ENCODE peak calls at places on chromosomes 5 and 9, in six cellular contexts. U, V, A, T, F and S are unnamed samples.

GRCh38 chr5:175743676-175744210 is 85.9 kb downstream of the HRH2 start:
- DNase-seq in F (no peak), V (no peak), U (peak), A (no peak), T (peak), S (no peak)

GRCh38 chr5:40429258-40430111 is 250.2 kb upstream of the PTGER4 start:
- DNase-seq in V (no peak), T (no peak), U (no peak), A (no peak), F (no peak), S (no peak)

GRCh38 chr9:131270171-131271015 is 5.9 kb downstream of the FAM78A start:
- DNase-seq in T (no peak), A (peak), F (no peak), U (no peak), V (no peak), S (no peak)

GRCh38 chr5:137075163-137075970 is 423.8 kb downstream of the SPOCK1 start:
- DNase-seq in A (peak), V (no peak), T (peak), U (peak), F (peak), S (peak)

GRCh38 chr5:171989276-171989675 is 17.2 kb downstream of the FBXW11 start:
- DNase-seq in F (no peak), T (no peak), A (no peak), U (no peak), V (peak), S (no peak)

GRCh38 chr5:96517294-96517693 is 84.2 kb upstream of the PCSK1 start:
- DNase-seq in T (no peak), A (no peak), F (no peak), V (no peak), U (no peak), S (no peak)

GRCh38 chr5:37839441-37840035 is 303 bp downstream of the GDNF start:
- DNase-seq in U (peak), T (peak), V (no peak), F (peak), A (no peak), S (peak)

GRCh38 chr5:150671509-150672236 is 10.6 kb downstream of the MYOZ3 start:
- DNase-seq in T (peak), U (peak), A (no peak), V (no peak), F (no peak), S (no peak)

GRCh38 chr5:159855476-159856157 is 60.7 kb upstream of the ADRA1B start:
- DNase-seq in A (no peak), V (no peak), F (no peak), U (no peak), T (no peak), S (no peak)

GRCh38 chr5:102946971-102947370 is 173.0 kb downstream of the GIN1 start:
- DNase-seq in T (no peak), U (no peak), F (no peak), V (no peak), A (no peak), S (no peak)

GRCh38 chr9:4237748-4238511 is 61.9 kb downstream of the GLIS3 start:
- DNase-seq in T (peak), A (no peak), V (no peak), F (no peak), U (peak), S (no peak)

GRCh38 chr5:56545016-56545415 is 270.3 kb upstream of the MAP3K1 start:
- DNase-seq in V (no peak), U (no peak), A (no peak), T (no peak), F (peak), S (no peak)

GRCh38 chr5:174589011-174589410 is 135.4 kb upstream of the MSX2 start:
- DNase-seq in U (no peak), T (no peak), A (no peak), F (no peak), V (no peak), S (no peak)

GRCh38 chr5:178640331-178641045 is 13.6 kb upstream of the CLK4 start:
- DNase-seq in U (no peak), T (no peak), A (no peak), F (no peak), V (no peak), S (no peak)

GRCh38 chr5:122375801-122376200 is 63.8 kb downstream of the SNCAIP start:
- DNase-seq in T (no peak), V (no peak), A (no peak), U (no peak), F (no peak), S (no peak)

GRCh38 chr5:148666353-148666752 is 12.0 kb upstream of the HTR4 start:
- DNase-seq in T (no peak), V (no peak), U (peak), A (no peak), F (no peak), S (no peak)

GRCh38 chr5:68303754-68304420 is 88.3 kb downstream of the PIK3R1 start:
- DNase-seq in A (no peak), U (no peak), F (no peak), T (no peak), V (no peak), S (no peak)

GRCh38 chr9:86043999-86044398 is 55.4 kb downstream of the GOLM1 start:
- DNase-seq in U (no peak), T (no peak), A (no peak), F (peak), V (no peak), S (no peak)

GRCh38 chr9:36597412-36598178 is 24.9 kb downstream of the MELK start:
- DNase-seq in A (peak), U (peak), T (no peak), V (no peak), F (peak), S (no peak)

GRCh38 chr9:112119225-112120045 is 55.7 kb downstream of the SUSD1 start:
- DNase-seq in U (no peak), V (no peak), F (peak), A (no peak), T (no peak), S (no peak)

GRCh38 chr5:16051246-16051645 is 128.3 kb downstream of the MARCHF11 start:
- DNase-seq in F (no peak), A (no peak), U (no peak), T (no peak), V (no peak), S (no peak)

GRCh38 chr9:98091735-98092632 is 27.0 kb downstream of the TRIM14 start:
- DNase-seq in T (peak), U (peak), A (no peak), V (no peak), F (no peak), S (peak)

GRCh38 chr9:112299514-112299913 is 33.9 kb downstream of the PTBP3 start:
- DNase-seq in A (no peak), F (peak), V (no peak), T (no peak), U (no peak), S (no peak)

GRCh38 chr5:43007911-43008368 is 32.2 kb downstream of the ANXA2R start:
- DNase-seq in A (peak), T (peak), V (no peak), F (peak), U (peak), S (peak)

GRCh38 chr9:131739192-131739961 is 499 bp downstream of the RAPGEF1 start:
- DNase-seq in V (no peak), F (no peak), T (peak), A (peak), U (peak), S (no peak)

GRCh38 chr5:178516836-178517235 is 73.4 kb downstream of the COL23A1 start:
- DNase-seq in U (no peak), V (no peak), A (no peak), F (no peak), T (no peak), S (no peak)

DNA sequence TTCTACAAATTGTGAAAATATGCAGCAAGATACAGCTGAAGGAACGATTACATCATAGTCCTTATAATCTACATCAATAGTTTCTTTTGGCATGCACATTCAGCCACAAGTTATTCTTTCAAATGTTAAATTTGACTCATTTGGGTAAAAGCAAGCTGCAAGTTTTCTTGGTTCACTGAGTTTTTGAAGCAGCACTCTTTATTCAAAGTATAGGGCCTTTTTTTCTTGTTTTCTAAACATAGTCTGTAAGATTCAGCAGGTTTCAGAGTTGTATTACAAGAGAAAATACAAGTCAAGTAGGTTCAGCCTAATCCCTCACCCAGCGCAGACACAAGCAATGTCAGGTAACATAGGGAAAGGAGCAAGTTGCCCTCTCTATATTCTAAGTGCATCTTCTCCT is 981.5 kb downstream of the PTPRD start:
- DNase-seq in F (no peak), U (peak), V (no peak), A (no peak), T (no peak), S (no peak)
- TF ChIP-seq CREB1 in F (no peak), U (no peak), V (peak), A (no peak), T (no peak), S (no peak)

GRCh38 chr9:134442486-134443168 is 116.4 kb downstream of the RXRA start:
- DNase-seq in A (peak), V (no peak), F (no peak), U (no peak), T (no peak), S (no peak)
- TF ChIP-seq CREB1 in A (no peak), V (no peak), F (no peak), U (no peak), T (no peak), S (no peak)

DNA sequence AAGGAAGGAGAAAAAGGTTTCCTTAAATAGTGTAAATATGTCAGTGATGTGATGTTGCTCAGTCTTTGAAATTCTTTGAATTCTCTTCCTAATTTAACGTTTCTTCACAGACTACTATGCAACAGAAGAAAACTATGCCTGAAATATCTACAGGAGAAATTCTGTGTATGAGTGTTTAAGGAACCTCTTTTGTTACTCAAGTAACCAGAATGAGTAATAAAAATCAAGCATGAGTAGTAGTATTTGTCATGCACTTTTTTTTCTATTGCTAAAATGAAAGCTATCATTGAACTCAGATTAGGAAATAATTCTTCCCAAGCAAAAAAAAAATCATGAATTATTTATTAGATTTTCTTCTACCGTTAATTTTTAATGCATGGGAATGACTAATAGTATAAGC is 20.3 kb upstream of the THG1L start:
- DNase-seq in V (no peak), U (no peak), T (no peak), F (no peak), A (no peak), S (no peak)
- TF ChIP-seq CREB1 in V (peak), U (no peak), T (no peak), F (no peak), A (no peak), S (no peak)

GRCh38 chr5:84218546-84218945 is 166.1 kb downstream of the EDIL3 start:
- DNase-seq in F (no peak), V (no peak), A (no peak), T (no peak), U (no peak), S (no peak)

GRCh38 chr5:84215521-84215920 is 169.2 kb downstream of the EDIL3 start:
- DNase-seq in U (no peak), V (no peak), A (no peak), T (no peak), F (no peak), S (no peak)

GRCh38 chr5:84213861-84214260 is 170.8 kb downstream of the EDIL3 start:
- DNase-seq in A (no peak), F (no peak), V (no peak), T (no peak), U (no peak), S (no peak)

DNA sequence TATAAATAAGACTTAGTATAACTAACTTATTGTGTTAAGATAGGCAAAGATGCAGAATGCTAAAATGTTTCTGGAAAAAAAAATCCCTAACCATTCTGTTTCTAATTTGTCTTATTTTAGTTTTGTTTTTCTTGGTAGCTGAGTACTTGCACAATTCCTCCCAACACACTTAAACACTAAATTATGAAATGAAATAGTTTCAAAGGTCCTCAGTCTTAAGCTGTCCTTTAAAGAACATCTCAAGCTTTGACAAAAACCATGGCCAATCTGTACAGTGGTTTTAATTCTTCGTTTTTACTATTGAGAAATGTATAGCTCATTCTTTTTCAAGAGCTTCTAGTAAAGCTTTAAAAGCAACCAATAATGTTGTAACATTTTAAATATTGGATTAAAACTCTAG is 171.5 kb downstream of the EDIL3 start:
- DNase-seq in U (no peak), T (no peak), V (no peak), A (no peak), F (no peak), S (no peak)
- TF ChIP-seq CREB1 in U (no peak), T (no peak), V (no peak), A (no peak), F (no peak), S (no peak)